ENCODE peak calls at places on chromosomes 5 and 9, in four cellular contexts. E is K562, R is H1, B is SK-N-SH. Q is an unnamed sample.

GRCh38 chr5:17012289-17012688 is 76.2 kb upstream of the MYO10 start:
- DNase-seq in E (no peak), R (no peak), B (no peak), Q (no peak)

GRCh38 chr9:126699401-126699851 is 85.7 kb downstream of the LMX1B start:
- DNase-seq in E (no peak), R (no peak), B (peak; percentile 20), Q (peak; percentile 3)

GRCh38 chr5:6302099-6302498 is 76.2 kb downstream of the MED10 start:
- DNase-seq in E (no peak), R (peak; percentile 47), B (no peak), Q (peak; percentile 43)

GRCh38 chr9:106623558-106623957 is 239.4 kb upstream of the ZNF462 start:
- DNase-seq in E (no peak), R (no peak), B (no peak), Q (no peak)

GRCh38 chr9:1100945-1101344 is 50.8 kb downstream of the DMRT2 start:
- DNase-seq in E (peak; percentile 0), R (peak; percentile 74), B (peak; percentile 6), Q (peak; percentile 75)

GRCh38 chr9:113578877-113579269 is 115.3 kb downstream of the RGS3 start:
- DNase-seq in E (peak; percentile 63), R (no peak), B (peak; percentile 60), Q (no peak)

GRCh38 chr9:72292184-72292787 is 72.7 kb downstream of the ZFAND5 start:
- DNase-seq in E (peak; percentile 13), R (no peak), B (peak; percentile 27), Q (no peak)

GRCh38 chr9:105385372-105385985 is 62.4 kb upstream of the FSD1L start:
- DNase-seq in E (peak; percentile 32), R (no peak), B (no peak), Q (no peak)

GRCh38 chr5:162174358-162174757 is 106.8 kb downstream of the GABRG2 start:
- DNase-seq in E (no peak), R (no peak), B (no peak), Q (no peak)

GRCh38 chr9:124282442-124283231 is 24.9 kb downstream of the NEK6 start:
- DNase-seq in E (peak; percentile 77), R (no peak), B (no peak), Q (no peak)

GRCh38 chr9:106179181-106179580 is 484.8 kb downstream of the TMEM38B start:
- DNase-seq in E (no peak), R (no peak), B (no peak), Q (no peak)

GRCh38 chr5:99037668-99038067 is 108.9 kb upstream of the CHD1 start:
- DNase-seq in E (peak; percentile 40), R (no peak), B (no peak), Q (peak; percentile 15)

GRCh38 chr9:4678679-4679267 is 596 bp upstream of the CDC37L1 start:
- DNase-seq in E (peak; percentile 24), R (no peak), B (peak; percentile 28), Q (no peak)

GRCh38 chr5:170867825-170868224 is 6.0 kb downstream of the RANBP17 start:
- DNase-seq in E (no peak), R (no peak), B (no peak), Q (no peak)

GRCh38 chr9:22165144-22165543 is 156.0 kb upstream of the CDKN2B start:
- DNase-seq in E (no peak), R (no peak), B (no peak), Q (no peak)

GRCh38 chr5:62767650-62768049 is 189.0 kb downstream of the LRRC70 start:
- DNase-seq in E (no peak), R (no peak), B (no peak), Q (no peak)

GRCh38 chr5:77957516-77957915 is 181.4 kb upstream of the TBCA start:
- DNase-seq in E (no peak), R (peak; percentile 65), B (no peak), Q (peak; percentile 59)

GRCh38 chr9:113652355-113653152 is 189.0 kb downstream of the RGS3 start:
- DNase-seq in E (no peak), R (no peak), B (no peak), Q (no peak)

GRCh38 chr9:132192728-132193127 is 30.9 kb downstream of the NTNG2 start:
- DNase-seq in E (no peak), R (no peak), B (no peak), Q (no peak)

GRCh38 chr9:137138701-137139467 is at the start of gene GRIN1:
- DNase-seq in E (peak; percentile 65), R (peak; percentile 77), B (peak; percentile 70), Q (peak; percentile 55)

GRCh38 chr5:172868436-172868923 is 34.4 kb downstream of the ERGIC1 start:
- DNase-seq in E (peak; percentile 51), R (no peak), B (no peak), Q (no peak)

GRCh38 chr5:38697013-38697412 is 140.6 kb upstream of the LIFR start:
- DNase-seq in E (no peak), R (no peak), B (no peak), Q (no peak)

GRCh38 chr5:53463909-53464621 is 16.4 kb upstream of the FST start:
- DNase-seq in E (no peak), R (no peak), B (no peak), Q (no peak)

GRCh38 chr5:90876366-90876765 is 317.8 kb downstream of the ADGRV1 start:
- DNase-seq in E (no peak), R (no peak), B (no peak), Q (no peak)

GRCh38 chr5:137395011-137395755 is 103.9 kb downstream of the SPOCK1 start:
- DNase-seq in E (no peak), R (no peak), B (peak; percentile 43), Q (no peak)

GRCh38 chr5:172188033-172188892 is at the start of gene STK10:
- DNase-seq in E (peak; percentile 85), R (peak; percentile 93), B (peak; percentile 98), Q (peak; percentile 93)

GRCh38 chr9:128771094-128771721 is 519 bp downstream of the ZER1 start:
- DNase-seq in E (peak; percentile 32), R (no peak), B (no peak), Q (no peak)

GRCh38 chr9:73780916-73781315 is 629.3 kb downstream of the ANXA1 start:
- DNase-seq in E (no peak), R (no peak), B (no peak), Q (no peak)

GRCh38 chr9:70411141-70411929 is 3.1 kb downstream of the KLF9 start:
- DNase-seq in E (peak; percentile 45), R (no peak), B (no peak), Q (no peak)

GRCh38 chr9:131142160-131142559 is 16.8 kb downstream of the NUP214 start:
- DNase-seq in E (no peak), R (no peak), B (no peak), Q (no peak)

GRCh38 chr9:91503650-91504007 is 80.0 kb upstream of the NFIL3 start:
- DNase-seq in E (peak; percentile 45), R (no peak), B (no peak), Q (no peak)

GRCh38 chr5:132474881-132475511 is 15.6 kb downstream of the IRF1 start:
- DNase-seq in E (no peak), R (no peak), B (no peak), Q (no peak)

GRCh38 chr5:31153523-31153922 is 40.0 kb upstream of the CDH6 start:
- DNase-seq in E (no peak), R (no peak), B (no peak), Q (no peak)

GRCh38 chr5:32814141-32814540 is 103.0 kb downstream of the NPR3 start:
- DNase-seq in E (no peak), R (no peak), B (no peak), Q (no peak)

GRCh38 chr5:76818844-76819831 is at the start of gene F2RL1:
- DNase-seq in E (peak; percentile 60), R (peak; percentile 88), B (peak; percentile 83), Q (peak; percentile 95)
- TF ChIP-seq TEAD4 in E (no peak), R (peak; percentile 45), B (no peak), Q (no peak)

GRCh38 chr9:110252509-110253139 is 3.7 kb downstream of the TXN start:
- DNase-seq in E (no peak), R (no peak), B (no peak), Q (no peak)
- TF ChIP-seq TEAD4 in E (no peak), R (no peak), B (no peak), Q (no peak)

DNA sequence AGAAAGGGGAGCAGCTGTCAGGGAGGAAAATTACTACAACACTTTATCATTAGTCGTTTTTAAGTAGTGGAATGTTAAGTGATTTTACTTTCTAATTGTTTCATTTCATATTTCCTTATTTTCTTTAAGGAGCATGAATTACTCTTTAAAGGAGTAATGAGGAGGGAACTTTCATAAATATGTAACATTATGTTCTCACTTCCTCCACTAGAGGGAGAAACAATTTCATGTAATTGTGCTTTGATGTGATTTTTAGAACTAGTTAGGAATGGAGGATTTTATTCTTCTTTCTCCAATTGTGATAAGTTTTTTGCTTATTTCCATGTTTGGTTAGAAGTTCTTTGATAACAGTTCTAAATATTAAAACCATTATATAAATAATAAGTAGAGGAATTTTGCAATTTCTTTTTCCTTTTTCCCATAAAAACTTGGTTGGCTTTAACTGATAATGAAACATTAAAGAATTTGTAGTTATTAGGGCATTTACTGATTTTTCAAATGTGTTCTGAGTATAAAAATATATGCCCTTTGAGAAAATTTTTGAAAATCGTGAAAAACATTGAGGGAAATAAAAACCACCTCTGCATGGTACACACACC is 25.6 kb downstream of the CEP78 start:
- DNase-seq in E (peak; percentile 18), R (no peak), B (peak; percentile 40), Q (no peak)
- TF ChIP-seq TEAD4 in E (no peak), R (no peak), B (no peak), Q (no peak)

DNA sequence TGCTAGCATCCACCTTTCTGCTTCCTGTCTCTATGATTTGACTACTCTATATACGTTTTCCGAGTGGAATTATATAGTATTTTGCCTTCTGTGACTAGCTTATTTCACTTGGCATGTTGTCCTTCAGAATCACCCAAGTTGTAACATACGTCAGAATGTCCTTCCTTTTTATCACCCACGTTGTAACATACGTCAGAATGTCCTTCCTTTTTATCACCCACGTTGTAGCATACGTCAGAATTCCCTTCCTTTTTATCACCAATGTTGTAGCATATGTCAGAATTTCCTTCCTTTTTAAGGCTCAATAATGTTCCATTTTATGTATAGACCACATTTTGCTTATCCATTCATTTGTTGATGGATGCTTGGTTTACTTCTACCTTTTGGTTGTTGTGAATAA is 22.9 kb upstream of the TAS2R1 start:
- DNase-seq in E (no peak), R (no peak), B (no peak), Q (no peak)
- TF ChIP-seq TEAD4 in E (no peak), R (no peak), B (no peak), Q (no peak)

GRCh38 chr9:133534346-133535284 is at the start of gene ADAMTSL2:
- DNase-seq in E (peak; percentile 26), R (peak; percentile 79), B (peak; percentile 90), Q (peak; percentile 62)
- TF ChIP-seq TEAD4 in E (no peak), R (no peak), B (no peak), Q (no peak)

Q was measured in WTC11.